ENCODE peak calls at places on chromosome 12, in nine cellular contexts. R is heart left ventricle, F is choroid plexus epithelial cell, Y is lower lobe of right lung, S is BE2C, G is A549, M is PC-3, P is psoas muscle, N is uterus. U is an unnamed sample.

GRCh38 chr12:83477289-83477688 is 790.6 kb downstream of the TMTC2 start:
- DNase-seq in R (no peak), F (no peak), Y (no peak), S (no peak), G (no peak), M (no peak), P (no peak), N (no peak), U (peak)

GRCh38 chr12:20212658-20213387 is 155.5 kb upstream of the PDE3A start:
- DNase-seq in R (peak), F (peak), Y (peak), S (peak), G (peak), M (peak), P (peak), N (peak), U (peak)

GRCh38 chr12:63848450-63848849 is 4.0 kb downstream of the SRGAP1 start:
- DNase-seq in R (no peak), F (no peak), Y (no peak), S (no peak), G (no peak), M (no peak), P (no peak), N (no peak), U (no peak)

GRCh38 chr12:6963016-6963731 is 7.3 kb downstream of the PHB2 start:
- DNase-seq in R (no peak), F (no peak), Y (peak), S (no peak), G (no peak), M (no peak), P (peak), N (no peak), U (peak)

GRCh38 chr12:27343255-27344000 is 10.8 kb downstream of the BMAL2 start:
- DNase-seq in R (no peak), F (peak), Y (no peak), S (no peak), G (peak), M (peak), P (no peak), N (no peak), U (no peak)

GRCh38 chr12:6069452-6070093 is 54.9 kb downstream of the VWF start:
- DNase-seq in R (peak), F (peak), Y (no peak), S (no peak), G (no peak), M (no peak), P (no peak), N (peak), U (no peak)

GRCh38 chr12:3772380-3772779 is 19.5 kb upstream of the CRACR2A start:
- DNase-seq in R (no peak), F (peak), Y (no peak), S (no peak), G (no peak), M (no peak), P (no peak), N (no peak), U (no peak)

GRCh38 chr12:56082967-56083366 is 3.0 kb downstream of the ERBB3 start:
- DNase-seq in R (no peak), F (no peak), Y (no peak), S (no peak), G (no peak), M (no peak), P (no peak), N (no peak), U (no peak)

GRCh38 chr12:106341086-106341879 is 16.3 kb upstream of the POLR3B start:
- DNase-seq in R (peak), F (no peak), Y (no peak), S (no peak), G (no peak), M (no peak), P (no peak), N (no peak), U (no peak)

GRCh38 chr12:106348411-106348810 is 9.1 kb upstream of the POLR3B start:
- DNase-seq in R (no peak), F (no peak), Y (no peak), S (no peak), G (no peak), M (no peak), P (no peak), N (no peak), U (no peak)

GRCh38 chr12:106345739-106346138 is 11.8 kb upstream of the POLR3B start:
- DNase-seq in R (peak), F (peak), Y (no peak), S (peak), G (peak), M (peak), P (no peak), N (no peak), U (peak)

GRCh38 chr12:106342397-106343212 is 14.9 kb upstream of the POLR3B start:
- DNase-seq in R (peak), F (peak), Y (peak), S (no peak), G (peak), M (peak), P (peak), N (peak), U (no peak)

DNA sequence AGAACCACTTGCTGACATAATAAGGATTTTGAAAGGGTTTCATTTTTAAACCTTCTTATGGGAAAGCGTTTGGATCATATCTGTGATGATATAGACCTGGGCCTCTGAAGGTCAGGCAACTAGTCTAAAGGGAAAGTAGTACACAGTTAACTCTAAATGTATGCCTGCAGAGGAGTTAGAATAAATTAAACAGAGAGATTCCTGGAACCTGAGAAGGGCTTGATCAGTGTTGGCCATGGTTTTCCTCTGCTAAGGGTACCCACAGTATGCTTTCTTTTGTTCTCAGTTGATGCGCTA is 14.4 kb upstream of the POLR3B start:
- DNase-seq in R (no peak), F (no peak), Y (no peak), S (no peak), G (no peak), M (no peak), P (no peak), N (no peak), U (no peak)
- H3K4me3 ChIP-seq in R (peak), F (no peak), Y (peak), S (no peak), G (no peak), M (peak), P (peak), N (no peak), U (no peak)

DNA sequence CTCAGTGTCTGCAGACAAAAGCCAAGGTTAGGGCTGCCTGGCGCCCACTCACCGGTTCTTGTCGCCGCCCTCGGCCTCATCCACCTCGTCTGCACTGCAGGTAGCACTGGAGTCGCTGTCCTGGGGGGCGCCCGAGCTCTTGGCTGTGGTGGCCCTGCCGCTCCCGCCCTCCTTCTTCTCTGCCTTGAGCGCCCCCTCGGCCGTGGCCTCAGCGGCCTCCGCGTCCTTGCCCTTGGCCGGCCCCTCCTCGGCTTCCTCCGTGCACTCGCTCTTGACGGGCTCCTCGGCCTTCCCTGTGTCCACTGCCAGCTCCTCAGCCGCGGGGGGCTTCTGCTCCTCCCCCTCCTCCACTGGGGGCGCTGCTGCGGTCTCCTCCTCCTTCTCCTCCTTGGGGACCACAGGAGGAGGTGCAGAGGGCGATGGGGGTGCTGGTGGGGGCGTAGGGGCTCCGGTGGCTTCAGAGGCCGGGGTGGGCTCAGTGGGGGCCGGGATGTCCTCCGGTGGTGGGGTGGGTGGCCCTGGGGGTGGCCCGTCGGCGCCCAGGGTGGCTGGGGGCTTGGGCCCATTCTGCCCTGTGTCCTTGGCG is 77.2 kb downstream of the RFLNA start:
- DNase-seq in R (no peak), F (no peak), Y (no peak), S (no peak), G (no peak), M (no peak), P (no peak), N (no peak), U (peak)
- TF ChIP-seq CTCF in R (no peak), F (no peak), Y (no peak), S (no peak), G (no peak), M (no peak), P (no peak), N (no peak), U (peak)

DNA sequence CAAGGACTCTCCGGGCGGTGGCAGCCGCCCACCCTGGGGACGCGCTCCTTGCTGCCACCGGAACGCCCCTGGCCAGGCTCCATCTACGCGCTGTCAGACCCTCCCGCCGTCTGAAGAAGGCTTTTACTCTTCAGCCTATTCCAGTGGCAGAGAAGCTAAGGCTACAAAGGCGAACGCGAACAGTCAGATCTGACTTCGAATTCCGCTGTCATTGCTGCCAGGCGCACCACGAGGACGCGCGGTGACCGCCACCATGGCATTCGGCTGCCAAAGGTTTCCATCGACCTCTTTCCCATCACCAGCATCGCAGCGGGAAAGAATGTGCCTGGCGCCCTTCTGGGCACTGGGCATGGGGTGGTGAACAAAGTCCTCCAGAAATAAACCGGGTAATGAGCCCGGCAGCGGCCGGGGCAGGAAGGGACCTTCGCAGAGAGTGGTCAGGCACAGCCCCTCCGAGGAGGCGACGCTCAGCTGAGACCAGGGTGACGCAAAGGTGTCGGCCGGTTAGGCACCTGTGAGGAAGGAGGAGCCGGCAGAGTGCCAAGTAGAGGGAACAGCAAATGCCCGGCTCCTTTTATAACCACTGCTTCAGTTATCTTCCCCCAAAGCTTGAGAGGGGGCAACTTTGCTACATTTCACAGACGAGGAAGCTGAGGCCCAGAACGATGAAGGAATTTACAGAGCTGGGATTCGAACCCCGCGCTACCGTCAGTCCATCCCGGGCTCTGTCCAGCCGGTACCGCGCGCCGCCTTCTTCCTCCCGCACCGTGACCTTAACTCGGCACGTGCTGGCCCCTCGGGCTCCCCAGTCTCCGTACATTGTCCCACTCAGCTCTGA is 1.9 kb upstream of the RFX4 start:
- DNase-seq in R (no peak), F (no peak), Y (no peak), S (no peak), G (no peak), M (no peak), P (no peak), N (no peak), U (peak)
- H3K4me3 ChIP-seq in R (peak), F (no peak), Y (peak), S (no peak), G (peak), M (no peak), P (peak), N (no peak), U (peak)

GRCh38 chr12:15152456-15152855 is 68.8 kb downstream of the RERG start:
- DNase-seq in R (no peak), F (peak), Y (no peak), S (no peak), G (peak), M (peak), P (peak), N (no peak), U (no peak)
- TF ChIP-seq CTCF in R (no peak), F (peak), Y (peak), S (peak), G (no peak), M (no peak), P (peak), N (peak), U (peak)

DNA sequence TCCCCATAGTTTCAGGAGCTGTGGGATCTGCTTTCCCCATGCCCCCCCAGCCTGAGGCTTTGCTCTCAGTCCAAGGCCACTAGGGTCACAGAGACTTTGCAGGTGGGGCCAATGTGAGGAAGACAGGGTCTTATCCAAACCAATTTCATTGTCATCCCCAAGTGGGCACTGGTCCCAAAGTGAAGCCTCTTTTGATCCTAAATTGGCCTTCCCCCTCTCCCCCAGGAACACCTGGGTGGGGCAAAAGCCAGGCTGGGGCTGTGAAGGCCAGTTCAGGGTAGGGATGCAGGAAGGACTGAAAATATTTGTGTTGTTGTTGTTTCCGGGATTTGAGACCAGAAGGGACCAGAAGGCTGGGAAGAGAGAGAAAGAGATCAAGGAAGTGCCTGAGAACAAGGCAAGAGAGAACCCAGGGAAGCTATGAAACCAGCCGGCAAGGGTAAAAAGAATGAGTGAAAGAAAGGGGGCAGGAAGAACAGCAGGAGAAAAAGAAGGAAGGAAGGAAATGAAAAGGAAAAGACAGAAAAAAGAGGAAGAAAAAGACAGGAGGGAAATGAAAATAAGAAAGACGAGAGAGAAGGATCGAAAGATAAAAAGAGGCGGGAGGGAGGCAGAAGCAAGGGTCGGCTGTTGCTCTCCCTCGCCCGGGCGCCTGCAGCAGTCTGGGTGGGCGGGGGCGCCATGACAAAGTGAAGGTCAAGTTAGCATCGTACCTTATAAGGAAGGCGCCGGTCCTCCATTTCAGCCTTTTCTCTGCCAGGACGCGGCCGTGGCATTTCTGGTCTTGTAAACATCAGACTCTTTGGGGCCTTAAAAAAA is 7.5 kb upstream of the HOXC11 start:
- DNase-seq in R (no peak), F (no peak), Y (no peak), S (peak), G (no peak), M (no peak), P (peak), N (peak), U (peak)
- H3K4me3 ChIP-seq in R (no peak), F (no peak), Y (no peak), S (peak), G (no peak), M (no peak), P (peak), N (peak), U (no peak)

GRCh38 chr12:69284131-69284530 is 44.8 kb downstream of the CPSF6 start:
- DNase-seq in R (peak), F (peak), Y (peak), S (peak), G (peak), M (peak), P (peak), N (peak), U (peak)
- TF ChIP-seq CTCF in R (no peak), F (peak), Y (no peak), S (peak), G (no peak), M (no peak), P (peak), N (no peak), U (peak)

GRCh38 chr12:120439646-120440247 is 1.8 kb downstream of the COX6A1 start:
- DNase-seq in R (no peak), F (peak), Y (no peak), S (peak), G (peak), M (peak), P (peak), N (no peak), U (peak)

GRCh38 chr12:120447992-120448391 is 1.7 kb downstream of the GATC start:
- DNase-seq in R (no peak), F (no peak), Y (no peak), S (no peak), G (no peak), M (no peak), P (no peak), N (no peak), U (no peak)

GRCh38 chr12:120445911-120446909 is at the start of the genes GATC and TRIAP1:
- DNase-seq in R (peak), F (peak), Y (peak), S (peak), G (peak), M (peak), P (peak), N (peak), U (peak)

DNA sequence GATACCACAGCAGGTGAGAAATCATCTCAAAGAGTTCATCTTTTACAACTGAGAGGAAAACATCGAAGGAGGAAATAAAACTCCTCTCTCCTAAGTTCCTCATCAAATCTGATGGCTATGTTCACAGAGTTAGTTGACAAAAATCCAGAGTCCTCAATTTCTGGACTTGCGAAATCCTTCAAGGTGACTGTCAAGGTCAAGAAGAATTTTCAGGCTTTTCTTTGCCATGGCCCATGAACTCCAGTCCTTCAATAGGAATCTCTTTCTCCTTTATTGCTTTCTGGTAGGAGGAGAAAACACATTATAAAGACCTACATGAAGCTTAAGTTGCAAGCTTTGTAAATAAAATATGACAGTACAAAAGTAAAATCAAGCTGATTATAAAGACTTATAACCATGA is 1.5 kb downstream of the TRIAP1 start:
- DNase-seq in R (no peak), F (no peak), Y (no peak), S (no peak), G (no peak), M (no peak), P (no peak), N (no peak), U (no peak)
- H3K4me3 ChIP-seq in R (no peak), F (no peak), Y (no peak), S (peak), G (peak), M (peak), P (no peak), N (no peak), U (peak)

GRCh38 chr12:121917950-121918678 is at the start of gene CFAP251:
- DNase-seq in R (peak), F (peak), Y (peak), S (peak), G (no peak), M (peak), P (peak), N (peak), U (peak)

GRCh38 chr12:121921106-121921505 is 2.7 kb downstream of the CFAP251 start:
- DNase-seq in R (no peak), F (no peak), Y (no peak), S (no peak), G (no peak), M (no peak), P (no peak), N (no peak), U (no peak)

GRCh38 chr12:121915841-121916321 is 2.5 kb upstream of the CFAP251 start:
- DNase-seq in R (no peak), F (peak), Y (no peak), S (no peak), G (no peak), M (no peak), P (no peak), N (no peak), U (no peak)

GRCh38 chr12:121918679-121919038 is 267 bp downstream of the CFAP251 start:
- DNase-seq in R (no peak), F (no peak), Y (no peak), S (no peak), G (no peak), M (no peak), P (no peak), N (no peak), U (no peak)

GRCh38 chr12:121916719-121917118 is 1.7 kb upstream of the CFAP251 start:
- DNase-seq in R (no peak), F (peak), Y (no peak), S (peak), G (peak), M (peak), P (no peak), N (peak), U (peak)
- TF ChIP-seq CTCF in R (no peak), F (peak), Y (peak), S (peak), G (peak), M (peak), P (no peak), N (no peak), U (peak)

U was measured in endodermal cell.